ENCODE peak calls at places on chromosomes 11 and 22, in nine cellular contexts. S is transverse colon, E is body of pancreas, B is stomach, G is HepG2, T is IMR-90, A is sigmoid colon, M is tibial nerve, R is uterus. J is an unnamed sample. For H3K4me1, the result is how much of the 10 kb centered on the place peaks cover.

GRCh38 chr11:56543157-56543556 is at the start of gene OR5M11:
- DNase-seq in A (no peak), M (no peak), G (no peak), E (no peak), T (no peak), R (no peak), S (no peak), B (no peak), J (no peak)

GRCh38 chr11:132685174-132685611 is 847.1 kb downstream of the OPCML start:
- DNase-seq in R (no peak), G (no peak), S (no peak), M (no peak), B (no peak), E (no peak), A (no peak), T (peak), J (no peak)

GRCh38 chr11:9716275-9717039 is 52.6 kb downstream of the SWAP70 start:
- DNase-seq in B (no peak), G (no peak), S (no peak), E (no peak), T (peak), R (no peak), A (no peak), M (no peak), J (no peak)

GRCh38 chr11:130314184-130314748 is 451 bp downstream of the ZBTB44 start:
- DNase-seq in E (peak), G (peak), M (peak), T (peak), S (peak), A (peak), R (peak), B (peak), J (peak)

GRCh38 chr11:30206249-30206996 is 24.4 kb upstream of the FSHB start:
- DNase-seq in R (no peak), E (no peak), G (no peak), M (no peak), S (no peak), A (no peak), T (no peak), B (no peak), J (no peak)

GRCh38 chr11:70848243-70848750 is 404.1 kb downstream of the SHANK2 start:
- DNase-seq in E (no peak), T (no peak), R (no peak), S (no peak), G (no peak), A (no peak), M (no peak), B (no peak), J (no peak)

GRCh38 chr11:7536102-7536501 is 22.3 kb downstream of the PPFIBP2 start:
- DNase-seq in B (no peak), G (no peak), T (no peak), M (no peak), A (no peak), S (peak), R (no peak), E (no peak), J (no peak)

GRCh38 chr11:117121176-117121575 is 22.9 kb upstream of the PAFAH1B2 start:
- DNase-seq in G (no peak), E (no peak), B (no peak), S (no peak), R (no peak), M (no peak), A (no peak), T (peak), J (no peak)

GRCh38 chr11:7418061-7418460 is 67.2 kb upstream of the OLFML1 start:
- DNase-seq in R (no peak), A (no peak), M (no peak), G (no peak), T (no peak), E (no peak), B (no peak), S (no peak), J (no peak)

GRCh38 chr11:131691558-131692041 is 321.2 kb downstream of the NTM start:
- DNase-seq in B (no peak), A (no peak), T (peak), E (no peak), M (no peak), G (no peak), R (no peak), S (no peak), J (no peak)

GRCh38 chr11:126390418-126390817 is 34.9 kb downstream of the ST3GAL4 start:
- DNase-seq in B (no peak), R (no peak), A (no peak), E (no peak), M (no peak), S (no peak), G (no peak), T (no peak), J (no peak)

GRCh38 chr11:108680267-108680666 is 15.4 kb downstream of the DDX10 start:
- DNase-seq in A (no peak), B (no peak), S (no peak), E (no peak), R (no peak), T (peak), M (no peak), G (no peak), J (no peak)

GRCh38 chr11:108235192-108235591 is 12.3 kb downstream of the ATM start:
- DNase-seq in G (no peak), B (no peak), T (no peak), S (no peak), E (no peak), R (no peak), A (no peak), M (no peak), J (no peak)

GRCh38 chr11:124676386-124676785 is 2.7 kb downstream of the SPA17 start:
- DNase-seq in B (no peak), T (peak), M (no peak), G (no peak), S (peak), R (no peak), E (no peak), A (no peak), J (no peak)

GRCh38 chr22:48333323-48333763 is 1494.3 kb downstream of the BRD1 start:
- DNase-seq in M (no peak), R (no peak), E (no peak), T (no peak), A (no peak), G (no peak), B (no peak), S (no peak), J (no peak)

GRCh38 chr11:29432719-29433325 is 584.0 kb downstream of the KCNA4 start:
- DNase-seq in T (peak), A (no peak), B (no peak), S (no peak), R (no peak), E (no peak), G (peak), M (no peak), J (no peak)

GRCh38 chr11:110777765-110778164 is 65.5 kb upstream of the ARHGAP20 start:
- DNase-seq in A (no peak), R (no peak), T (peak), S (peak), E (no peak), B (peak), G (no peak), M (peak), J (peak)

GRCh38 chr11:132605794-132606570 is 926.3 kb downstream of the OPCML start:
- DNase-seq in B (no peak), G (no peak), E (no peak), A (no peak), S (no peak), R (no peak), T (no peak), M (no peak), J (no peak)

GRCh38 chr11:94880216-94880615 is 93.1 kb downstream of the CWC15 start:
- DNase-seq in A (no peak), S (no peak), G (peak), T (peak), B (no peak), E (no peak), R (no peak), M (no peak), J (no peak)

GRCh38 chr22:30305906-30306628 is 16.8 kb upstream of the CASTOR1 start:
- DNase-seq in G (no peak), B (no peak), S (no peak), T (no peak), A (no peak), R (no peak), E (no peak), M (no peak), J (no peak)

GRCh38 chr11:75576445-75577049 is 14.5 kb downstream of the SERPINH1 start:
- DNase-seq in M (peak), A (no peak), T (peak), G (no peak), B (peak), S (peak), R (no peak), E (no peak), J (no peak)

GRCh38 chr11:88231894-88232482 is 56.7 kb upstream of the RAB38 start:
- DNase-seq in S (no peak), R (no peak), G (peak), T (peak), B (no peak), E (no peak), M (peak), A (no peak), J (no peak)

GRCh38 chr11:70397336-70397982 is 870 bp upstream of the CTTN start:
- DNase-seq in R (no peak), T (peak), B (no peak), A (no peak), S (peak), M (no peak), G (peak), E (peak), J (no peak)

GRCh38 chr11:9774591-9775392 is 110.9 kb downstream of the SWAP70 start:
- DNase-seq in M (no peak), G (no peak), B (no peak), T (peak), R (no peak), A (no peak), E (no peak), S (no peak), J (no peak)

GRCh38 chr11:86869966-86870570 is 69.7 kb downstream of the PRSS23 start:
- DNase-seq in R (peak), E (peak), M (peak), G (peak), T (peak), B (peak), A (peak), S (peak), J (peak)

GRCh38 chr11:72575533-72576170 is 98.6 kb downstream of the PDE2A start:
- DNase-seq in T (no peak), A (peak), R (no peak), M (no peak), S (no peak), G (no peak), E (no peak), B (no peak), J (no peak)

GRCh38 chr11:133966924-133967598 is 10.3 kb upstream of the IGSF9B start:
- DNase-seq in S (peak), G (no peak), A (peak), T (no peak), B (peak), R (peak), E (peak), M (no peak), J (no peak)

GRCh38 chr22:28025866-28026575 is 107.0 kb upstream of the PITPNB start:
- DNase-seq in G (no peak), R (peak), A (no peak), B (peak), S (no peak), M (no peak), E (no peak), T (no peak), J (no peak)

GRCh38 chr22:47043835-47044721 is 281.6 kb downstream of the TBC1D22A start:
- DNase-seq in B (peak), R (no peak), E (peak), T (peak), M (no peak), A (peak), G (no peak), S (peak), J (no peak)

GRCh38 chr11:133072858-133073582 is 459.3 kb downstream of the OPCML start:
- DNase-seq in S (no peak), G (no peak), A (no peak), E (no peak), T (no peak), M (no peak), R (no peak), B (no peak), J (no peak)

GRCh38 chr11:20647976-20648565 is 21.3 kb upstream of the NELL1 start:
- DNase-seq in T (peak), R (no peak), E (peak), B (peak), S (peak), G (peak), M (peak), A (no peak), J (peak)

GRCh38 chr22:26502688-26503561 is 9.3 kb downstream of the TFIP11 start:
- DNase-seq in G (no peak), S (peak), T (peak), A (no peak), B (peak), M (no peak), E (no peak), R (no peak), J (no peak)

GRCh38 chr11:27282141-27282590 is 80.8 kb downstream of the CCDC34 start:
- DNase-seq in R (peak), E (no peak), A (no peak), G (peak), B (no peak), M (peak), T (peak), S (no peak), J (no peak)

GRCh38 chr22:24401824-24402434 is 25.5 kb upstream of the ADORA2A start:
- DNase-seq in G (no peak), E (no peak), S (no peak), T (no peak), A (no peak), M (no peak), R (no peak), B (no peak), J (no peak)

GRCh38 chr11:87300640-87301381 is 263.1 kb downstream of the TMEM135 start:
- DNase-seq in B (no peak), E (no peak), R (no peak), M (no peak), T (peak), G (no peak), S (peak), A (no peak), J (no peak)

GRCh38 chr11:41845066-41845465 is 385.6 kb upstream of the LRRC4C start:
- DNase-seq in E (no peak), G (no peak), M (no peak), R (no peak), B (no peak), T (no peak), S (no peak), A (no peak), J (no peak)

GRCh38 chr11:92702037-92702436 is 267.4 kb upstream of the MTNR1B start:
- DNase-seq in R (no peak), E (no peak), A (no peak), G (no peak), M (no peak), T (peak), B (no peak), S (no peak), J (no peak)

GRCh38 chr11:92697461-92698314 is 271.8 kb upstream of the MTNR1B start:
- DNase-seq in S (no peak), B (no peak), T (peak), E (no peak), R (no peak), A (no peak), M (no peak), G (no peak), J (no peak)

GRCh38 chr11:92696076-92696475 is 273.4 kb upstream of the MTNR1B start:
- DNase-seq in E (no peak), S (no peak), T (no peak), B (no peak), A (no peak), M (no peak), R (no peak), G (no peak), J (no peak)

GRCh38 chr11:92702771-92703170 is 266.7 kb upstream of the MTNR1B start:
- DNase-seq in A (no peak), B (no peak), E (no peak), R (no peak), M (no peak), T (peak), S (no peak), G (no peak), J (no peak)

DNA sequence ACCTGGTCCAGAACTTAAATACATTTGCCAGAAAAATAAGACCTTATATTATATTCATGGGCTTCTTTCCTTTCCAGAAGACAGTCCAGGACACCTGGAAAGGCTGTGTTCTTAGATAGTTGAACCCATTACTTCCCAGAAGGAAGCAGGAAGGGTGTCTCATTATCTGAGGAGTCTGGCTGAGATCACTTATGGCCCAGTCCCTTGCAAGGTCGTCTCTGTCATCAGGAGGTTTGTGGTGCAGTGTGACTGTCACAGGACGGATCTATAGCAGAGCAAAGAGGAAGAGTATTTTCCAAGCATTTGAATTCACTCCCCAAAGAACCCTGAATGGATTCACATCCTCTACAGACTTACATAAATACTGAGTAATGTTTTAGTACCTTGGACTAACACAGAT is 270.7 kb upstream of the MTNR1B start:
- DNase-seq in B (no peak), M (no peak), E (no peak), R (no peak), A (no peak), S (no peak), T (no peak), G (no peak), J (no peak)
- TF ChIP-seq POLR2A in B (no peak), M (no peak), E (no peak), R (no peak), A (no peak), S (no peak), T (no peak), G (no peak), J (no peak)

GRCh38 chr11:85828640-85828978 is 17.7 kb upstream of the SYTL2 start:
- DNase-seq in A (no peak), G (no peak), B (no peak), M (no peak), T (no peak), R (no peak), S (no peak), E (no peak), J (no peak)
- H3K4me1 ChIP-seq in A (under half), G (under half), B (under half), M (under half), T (under half), R (under half), S (under half), E (under half), J (under half)

DNA sequence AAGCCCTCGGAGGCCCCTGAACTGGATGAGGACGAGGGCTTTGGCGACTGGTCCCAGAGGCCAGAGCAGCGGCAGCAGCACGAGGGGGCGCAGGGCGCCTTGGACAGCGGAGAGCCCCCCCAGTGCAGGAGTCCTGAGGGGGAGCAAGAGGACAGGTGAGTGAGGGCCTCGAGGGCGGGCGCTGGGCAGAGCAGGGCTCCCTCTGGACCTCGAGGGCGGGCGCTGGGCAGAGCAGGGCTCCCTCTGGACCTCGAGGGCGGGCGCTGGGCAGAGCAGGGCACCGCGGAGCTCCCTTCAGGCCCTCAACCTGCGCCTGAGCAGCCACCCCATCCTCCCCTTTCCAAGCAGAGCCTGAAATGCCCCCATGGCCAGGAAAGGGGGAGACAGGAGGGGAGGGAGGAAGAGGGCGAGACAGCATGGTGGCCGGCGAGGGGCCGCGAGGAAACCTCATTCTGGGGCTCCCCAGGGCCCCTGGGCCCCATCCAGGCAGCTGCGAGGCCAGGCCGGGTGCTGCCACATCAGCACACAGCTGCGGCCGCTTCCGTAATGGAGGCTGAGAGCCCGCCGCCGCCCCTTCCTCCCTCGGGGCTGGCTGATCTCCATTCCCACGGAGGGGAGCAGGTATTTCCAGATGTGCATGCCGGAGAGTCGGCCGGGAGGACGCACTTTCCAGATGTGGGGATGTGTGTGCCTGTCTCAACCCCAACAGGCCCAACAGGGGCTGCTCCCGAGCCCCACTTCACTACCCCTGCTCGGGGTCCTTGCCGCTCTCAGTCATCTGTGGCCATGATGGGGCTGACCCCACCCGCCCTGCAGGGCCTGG is 10.0 kb downstream of the PRR33 start:
- DNase-seq in A (peak), T (no peak), M (no peak), G (no peak), S (no peak), R (peak), E (no peak), B (no peak), J (no peak)
- H3K4me3 ChIP-seq in A (no peak), T (no peak), M (no peak), G (no peak), S (no peak), R (no peak), E (no peak), B (no peak), J (no peak)

GRCh38 chr22:39080052-39080762 is 3.1 kb downstream of the APOBEC3G start:
- DNase-seq in R (no peak), S (no peak), G (no peak), M (no peak), A (no peak), B (no peak), E (no peak), T (no peak), J (no peak)
- TF ChIP-seq POLR2A in R (no peak), S (no peak), G (no peak), M (no peak), A (no peak), B (no peak), E (no peak), T (no peak), J (no peak)

GRCh38 chr22:31628969-31629723 is 32.9 kb downstream of the PISD start:
- DNase-seq in B (no peak), R (no peak), M (no peak), S (no peak), T (no peak), A (no peak), G (no peak), E (no peak), J (no peak)

GRCh38 chr22:31627223-31627731 is 34.7 kb downstream of the PISD start:
- DNase-seq in R (no peak), B (peak), S (no peak), G (peak), E (no peak), T (no peak), M (no peak), A (no peak), J (no peak)

GRCh38 chr22:31629741-31630184 is 32.3 kb downstream of the PISD start:
- DNase-seq in E (no peak), T (no peak), A (no peak), R (no peak), M (no peak), B (no peak), G (no peak), S (no peak), J (no peak)

GRCh38 chr22:31626427-31627150 is 35.4 kb downstream of the PISD start:
- DNase-seq in M (no peak), G (peak), A (no peak), R (peak), E (no peak), T (no peak), B (peak), S (no peak), J (no peak)

GRCh38 chr22:31628362-31628761 is 33.7 kb downstream of the PISD start:
- DNase-seq in B (no peak), E (no peak), T (no peak), M (no peak), R (no peak), G (no peak), S (no peak), A (no peak), J (no peak)
- H3K4me1 ChIP-seq in B (half or more), E (half or more), T (under half), M (under half), R (under half), G (half or more), S (under half), A (half or more), J (under half)

GRCh38 chr11:123122852-123123251 is 60.9 kb upstream of the HSPA8 start:
- DNase-seq in M (no peak), S (no peak), A (no peak), T (no peak), G (no peak), R (no peak), B (no peak), E (no peak), J (no peak)
- H3K4me3 ChIP-seq in M (no peak), S (no peak), A (no peak), T (no peak), G (no peak), R (no peak), B (no peak), E (no peak), J (no peak)

J was measured in prostate gland.